ENCODE peak calls at places on chromosomes 16 and 17, in ten cellular contexts. M is left ventricle myocardium superior; O is GM04504; U is posterior cingulate gyrus; A is activated effector memory CD4-positive, alpha-beta T cell treated with anti-CD3 and anti-CD28 coated beads, Interleukin-2, amount 50 U/mL, for 16 hours; K is activated gamma-delta T cell treated with anti-CD3 and anti-CD28 coated beads, Interleukin-2, amount 50 U/mL, for 16 hours; W is germinal center; R is NCI-H524; E is iris pigment epithelial cell; N is activated T-cell treated with anti-CD3 and anti-CD28 coated beads for 1 hour. G is an unnamed sample.

GRCh38 chr17:79005063-79005861 is 4.3 kb downstream of the CANT1 start:
- DNase-seq in M (no peak), O (no peak), U (no peak), A (no peak), K (no peak), W (no peak), R (peak), E (no peak), N (no peak), G (no peak)

GRCh38 chr16:31094088-31094423 is 541 bp downstream of the VKORC1 start:
- DNase-seq in M (no peak), O (no peak), U (no peak), A (no peak), K (no peak), W (no peak), R (no peak), E (peak), N (no peak), G (no peak)

GRCh38 chr16:1153480-1154160 is 714 bp downstream of the CACNA1H start:
- DNase-seq in M (no peak), O (no peak), U (no peak), A (no peak), K (no peak), W (no peak), R (no peak), E (no peak), N (no peak), G (no peak)

GRCh38 chr17:46908352-46908751 is 14.6 kb upstream of the GOSR2 start:
- DNase-seq in M (no peak), O (no peak), U (no peak), A (no peak), K (no peak), W (no peak), R (no peak), E (no peak), N (no peak), G (no peak)

GRCh38 chr17:65557349-65558310 is 3.8 kb downstream of the AXIN2 start:
- DNase-seq in M (no peak), O (no peak), U (no peak), A (peak), K (no peak), W (no peak), R (no peak), E (peak), N (no peak), G (no peak)

GRCh38 chr17:64496348-64496785 is 487 bp downstream of the POLG2 start:
- DNase-seq in M (no peak), O (no peak), U (no peak), A (no peak), K (no peak), W (no peak), R (peak), E (peak), N (no peak), G (no peak)

GRCh38 chr17:45029758-45030423 is 21.5 kb downstream of the DCAKD start:
- DNase-seq in M (no peak), O (no peak), U (no peak), A (no peak), K (no peak), W (no peak), R (no peak), E (no peak), N (no peak), G (no peak)

GRCh38 chr16:81666102-81666501 is 113.0 kb upstream of the PLCG2 start:
- DNase-seq in M (no peak), O (no peak), U (no peak), A (no peak), K (no peak), W (no peak), R (no peak), E (no peak), N (no peak), G (no peak)

GRCh38 chr17:12727881-12728280 is 61.4 kb upstream of the ARHGAP44 start:
- DNase-seq in M (no peak), O (no peak), U (no peak), A (no peak), K (no peak), W (no peak), R (no peak), E (peak), N (no peak), G (no peak)

GRCh38 chr17:55770220-55770870 is 19.5 kb downstream of the PCTP start:
- DNase-seq in M (no peak), O (no peak), U (no peak), A (no peak), K (no peak), W (peak), R (peak), E (peak), N (no peak), G (no peak)

GRCh38 chr16:49343291-49343690 is 30.3 kb upstream of the C16orf78 start:
- DNase-seq in M (no peak), O (no peak), U (no peak), A (no peak), K (no peak), W (no peak), R (no peak), E (no peak), N (no peak), G (no peak)

GRCh38 chr16:85378145-85379040 is 234.7 kb upstream of the GSE1 start:
- DNase-seq in M (no peak), O (no peak), U (no peak), A (no peak), K (no peak), W (no peak), R (no peak), E (no peak), N (no peak), G (no peak)

GRCh38 chr17:147796-148740 is 10.7 kb downstream of the SCGB1C2 start:
- DNase-seq in M (peak), O (no peak), U (peak), A (peak), K (no peak), W (no peak), R (no peak), E (no peak), N (no peak), G (no peak)

GRCh38 chr17:58630883-58631522 is 60.8 kb downstream of the TEX14 start:
- DNase-seq in M (no peak), O (no peak), U (peak), A (peak), K (peak), W (no peak), R (peak), E (no peak), N (no peak), G (no peak)

GRCh38 chr16:73068546-73069401 is 20.8 kb upstream of the ZFHX3 start:
- DNase-seq in M (peak), O (peak), U (no peak), A (no peak), K (no peak), W (no peak), R (no peak), E (peak), N (no peak), G (no peak)

GRCh38 chr17:80805032-80805751 is 186.4 kb upstream of the CHMP6 start:
- DNase-seq in M (no peak), O (no peak), U (no peak), A (no peak), K (no peak), W (no peak), R (no peak), E (peak), N (no peak), G (no peak)

GRCh38 chr17:74431568-74432483 is at the start of gene GPRC5C:
- DNase-seq in M (peak), O (no peak), U (peak), A (peak), K (peak), W (peak), R (peak), E (peak), N (peak), G (no peak)

GRCh38 chr16:17469011-17469741 is 1.6 kb downstream of the XYLT1 start:
- DNase-seq in M (no peak), O (peak), U (no peak), A (no peak), K (no peak), W (no peak), R (no peak), E (no peak), N (no peak), G (no peak)

GRCh38 chr16:27084296-27085065 is 17.8 kb downstream of the C16orf82 start:
- DNase-seq in M (no peak), O (no peak), U (no peak), A (peak), K (no peak), W (no peak), R (no peak), E (no peak), N (no peak), G (no peak)

GRCh38 chr17:41895617-41896016 is 23.1 kb downstream of the ACLY start:
- DNase-seq in M (peak), O (no peak), U (no peak), A (no peak), K (no peak), W (no peak), R (no peak), E (no peak), N (no peak), G (no peak)

GRCh38 chr17:80761421-80761871 is 216.8 kb downstream of the RPTOR start:
- DNase-seq in M (no peak), O (no peak), U (no peak), A (peak), K (peak), W (no peak), R (no peak), E (peak), N (peak), G (peak)